ENCODE peak calls at places on chromosomes 7 and 10, in eight cellular contexts. One of them, this sample, is unnamed.

GRCh38 chr7:149844445-149844844 is 6.3 kb downstream of the ZNF862 start:
- DNase-seq in CD4-positive, CD25-positive, alpha-beta regulatory T cell: no peak
- DNase-seq in endothelial cell of umbilical vein: no peak
- DNase-seq in thoracic aorta: no peak
- DNase-seq in neuronal stem cell: no peak
- DNase-seq in small intestine: no peak
- DNase-seq in heart left ventricle: no peak
- DNase-seq in astrocyte: no peak
- DNase-seq in this sample: no peak

GRCh38 chr10:103295391-103296044 is 18.6 kb downstream of the INA start:
- DNase-seq in small intestine: no peak
- DNase-seq in CD4-positive, CD25-positive, alpha-beta regulatory T cell: no peak
- DNase-seq in astrocyte: peak; percentile 86
- DNase-seq in heart left ventricle: no peak
- DNase-seq in neuronal stem cell: no peak
- DNase-seq in endothelial cell of umbilical vein: no peak
- DNase-seq in thoracic aorta: no peak
- DNase-seq in this sample: no peak

GRCh38 chr10:89373916-89374711 is 3.7 kb upstream of the IFIT1B start:
- DNase-seq in thoracic aorta: peak; percentile 73
- DNase-seq in CD4-positive, CD25-positive, alpha-beta regulatory T cell: no peak
- DNase-seq in endothelial cell of umbilical vein: peak; percentile 99
- DNase-seq in heart left ventricle: peak; percentile 90
- DNase-seq in small intestine: peak; percentile 84
- DNase-seq in neuronal stem cell: no peak
- DNase-seq in astrocyte: peak; percentile 96
- DNase-seq in this sample: peak; percentile 87

GRCh38 chr7:48548667-48549066 is 375.7 kb upstream of the CDC14C start:
- DNase-seq in astrocyte: no peak
- DNase-seq in endothelial cell of umbilical vein: no peak
- DNase-seq in CD4-positive, CD25-positive, alpha-beta regulatory T cell: no peak
- DNase-seq in small intestine: no peak
- DNase-seq in heart left ventricle: no peak
- DNase-seq in thoracic aorta: no peak
- DNase-seq in neuronal stem cell: no peak
- DNase-seq in this sample: peak; percentile 43

GRCh38 chr10:85510682-85511081 is 855.9 kb downstream of the GRID1 start:
- DNase-seq in endothelial cell of umbilical vein: no peak
- DNase-seq in heart left ventricle: no peak
- DNase-seq in CD4-positive, CD25-positive, alpha-beta regulatory T cell: no peak
- DNase-seq in small intestine: no peak
- DNase-seq in thoracic aorta: no peak
- DNase-seq in astrocyte: no peak
- DNase-seq in neuronal stem cell: no peak
- DNase-seq in this sample: no peak

GRCh38 chr7:47581821-47582747 is at the start of gene TNS3:
- DNase-seq in endothelial cell of umbilical vein: no peak
- DNase-seq in heart left ventricle: no peak
- DNase-seq in small intestine: peak; percentile 57
- DNase-seq in thoracic aorta: no peak
- DNase-seq in CD4-positive, CD25-positive, alpha-beta regulatory T cell: no peak
- DNase-seq in neuronal stem cell: no peak
- DNase-seq in astrocyte: no peak
- DNase-seq in this sample: no peak

GRCh38 chr7:149838992-149839408 is 825 bp downstream of the ZNF862 start:
- DNase-seq in thoracic aorta: no peak
- DNase-seq in heart left ventricle: no peak
- DNase-seq in small intestine: no peak
- DNase-seq in neuronal stem cell: peak; percentile 12
- DNase-seq in CD4-positive, CD25-positive, alpha-beta regulatory T cell: no peak
- DNase-seq in endothelial cell of umbilical vein: peak; percentile 44
- DNase-seq in astrocyte: peak; percentile 14
- DNase-seq in this sample: no peak

GRCh38 chr10:48533951-48534720 is 70.7 kb downstream of the ARHGAP22 start:
- DNase-seq in CD4-positive, CD25-positive, alpha-beta regulatory T cell: no peak
- DNase-seq in neuronal stem cell: no peak
- DNase-seq in astrocyte: peak; percentile 63
- DNase-seq in endothelial cell of umbilical vein: no peak
- DNase-seq in heart left ventricle: no peak
- DNase-seq in thoracic aorta: no peak
- DNase-seq in small intestine: no peak
- DNase-seq in this sample: no peak

GRCh38 chr7:68256295-68256694 is 1259.7 kb downstream of the TYW1 start:
- DNase-seq in neuronal stem cell: no peak
- DNase-seq in endothelial cell of umbilical vein: no peak
- DNase-seq in astrocyte: no peak
- DNase-seq in heart left ventricle: no peak
- DNase-seq in thoracic aorta: no peak
- DNase-seq in CD4-positive, CD25-positive, alpha-beta regulatory T cell: no peak
- DNase-seq in small intestine: no peak
- DNase-seq in this sample: no peak

GRCh38 chr7:17134786-17135185 is 163.7 kb upstream of the AHR start:
- DNase-seq in small intestine: no peak
- DNase-seq in thoracic aorta: no peak
- DNase-seq in astrocyte: no peak
- DNase-seq in heart left ventricle: no peak
- DNase-seq in CD4-positive, CD25-positive, alpha-beta regulatory T cell: no peak
- DNase-seq in neuronal stem cell: no peak
- DNase-seq in endothelial cell of umbilical vein: no peak
- DNase-seq in this sample: no peak

GRCh38 chr7:123601530-123601929 is at the start of gene ASB15:
- DNase-seq in thoracic aorta: no peak
- DNase-seq in astrocyte: no peak
- DNase-seq in neuronal stem cell: no peak
- DNase-seq in CD4-positive, CD25-positive, alpha-beta regulatory T cell: no peak
- DNase-seq in small intestine: no peak
- DNase-seq in endothelial cell of umbilical vein: no peak
- DNase-seq in heart left ventricle: peak; percentile 50
- DNase-seq in this sample: no peak

GRCh38 chr7:27199820-27200760 is at the start of gene HOXA13:
- DNase-seq in neuronal stem cell: peak; percentile 62
- DNase-seq in CD4-positive, CD25-positive, alpha-beta regulatory T cell: no peak
- DNase-seq in heart left ventricle: no peak
- DNase-seq in small intestine: no peak
- DNase-seq in thoracic aorta: no peak
- DNase-seq in astrocyte: no peak
- DNase-seq in endothelial cell of umbilical vein: no peak
- DNase-seq in this sample: no peak

GRCh38 chr10:72162978-72163377 is 52.8 kb upstream of the ANAPC16 start:
- DNase-seq in astrocyte: peak; percentile 92
- DNase-seq in endothelial cell of umbilical vein: peak; percentile 28
- DNase-seq in heart left ventricle: no peak
- DNase-seq in small intestine: no peak
- DNase-seq in neuronal stem cell: no peak
- DNase-seq in thoracic aorta: no peak
- DNase-seq in CD4-positive, CD25-positive, alpha-beta regulatory T cell: no peak
- DNase-seq in this sample: peak; percentile 70

GRCh38 chr7:113015038-113015645 is 71.5 kb downstream of the GPR85 start:
- DNase-seq in astrocyte: peak; percentile 16
- DNase-seq in CD4-positive, CD25-positive, alpha-beta regulatory T cell: no peak
- DNase-seq in heart left ventricle: no peak
- DNase-seq in endothelial cell of umbilical vein: peak; percentile 34
- DNase-seq in small intestine: peak; percentile 6
- DNase-seq in thoracic aorta: no peak
- DNase-seq in neuronal stem cell: no peak
- DNase-seq in this sample: no peak

GRCh38 chr10:75396861-75397570 is 4.5 kb downstream of the ZNF503 start:
- DNase-seq in heart left ventricle: no peak
- DNase-seq in small intestine: peak; percentile 52
- DNase-seq in astrocyte: no peak
- DNase-seq in neuronal stem cell: peak; percentile 38
- DNase-seq in endothelial cell of umbilical vein: peak; percentile 13
- DNase-seq in CD4-positive, CD25-positive, alpha-beta regulatory T cell: no peak
- DNase-seq in thoracic aorta: no peak
- DNase-seq in this sample: no peak

DNA sequence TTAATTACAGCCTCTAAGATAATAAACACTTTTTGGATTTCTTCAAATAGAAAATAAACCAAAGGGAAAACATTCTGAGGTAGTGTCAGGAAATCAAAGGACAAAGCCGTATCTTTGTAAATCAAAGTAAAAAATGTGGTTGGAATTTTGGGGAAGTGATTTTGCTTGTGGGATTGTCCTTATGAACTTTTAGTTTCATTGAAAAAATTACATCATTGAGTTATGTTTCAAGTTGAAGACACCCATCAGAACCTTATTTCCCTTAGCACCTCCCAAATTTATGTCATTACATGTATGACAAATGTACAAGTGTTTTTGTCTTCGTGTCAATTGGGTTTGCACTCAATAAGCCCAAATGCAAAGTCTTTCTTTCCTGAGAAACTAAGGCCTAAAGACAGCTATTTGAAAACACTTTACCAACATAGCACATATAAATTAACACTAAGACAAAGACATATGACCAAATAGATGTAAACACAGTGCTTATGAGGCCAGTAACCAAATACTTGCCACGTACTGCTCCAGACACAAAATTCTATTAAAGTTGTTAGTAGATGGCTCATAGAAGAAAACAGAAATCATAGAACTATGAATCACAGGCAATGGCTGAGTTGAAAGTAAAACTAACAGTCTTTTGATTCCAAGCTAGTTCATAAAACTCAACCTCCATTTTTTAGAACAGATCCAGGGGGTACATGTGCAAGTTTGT is 26.9 kb upstream of the LAMB4 start:
- DNase-seq in heart left ventricle: no peak
- DNase-seq in astrocyte: no peak
- DNase-seq in endothelial cell of umbilical vein: no peak
- DNase-seq in CD4-positive, CD25-positive, alpha-beta regulatory T cell: no peak
- DNase-seq in small intestine: no peak
- DNase-seq in thoracic aorta: no peak
- DNase-seq in neuronal stem cell: no peak
- DNase-seq in this sample: no peak
- H3K27ac ChIP-seq in heart left ventricle: no peak overlapping the region
- H3K27ac ChIP-seq in astrocyte: no peak overlapping the region
- H3K27ac ChIP-seq in endothelial cell of umbilical vein: no peak overlapping the region
- H3K27ac ChIP-seq in CD4-positive, CD25-positive, alpha-beta regulatory T cell: no peak overlapping the region
- H3K27ac ChIP-seq in small intestine: no peak overlapping the region
- H3K27ac ChIP-seq in thoracic aorta: no peak overlapping the region
- H3K27ac ChIP-seq in neuronal stem cell: no peak overlapping the region
- H3K27ac ChIP-seq in this sample: no peak overlapping the region

DNA sequence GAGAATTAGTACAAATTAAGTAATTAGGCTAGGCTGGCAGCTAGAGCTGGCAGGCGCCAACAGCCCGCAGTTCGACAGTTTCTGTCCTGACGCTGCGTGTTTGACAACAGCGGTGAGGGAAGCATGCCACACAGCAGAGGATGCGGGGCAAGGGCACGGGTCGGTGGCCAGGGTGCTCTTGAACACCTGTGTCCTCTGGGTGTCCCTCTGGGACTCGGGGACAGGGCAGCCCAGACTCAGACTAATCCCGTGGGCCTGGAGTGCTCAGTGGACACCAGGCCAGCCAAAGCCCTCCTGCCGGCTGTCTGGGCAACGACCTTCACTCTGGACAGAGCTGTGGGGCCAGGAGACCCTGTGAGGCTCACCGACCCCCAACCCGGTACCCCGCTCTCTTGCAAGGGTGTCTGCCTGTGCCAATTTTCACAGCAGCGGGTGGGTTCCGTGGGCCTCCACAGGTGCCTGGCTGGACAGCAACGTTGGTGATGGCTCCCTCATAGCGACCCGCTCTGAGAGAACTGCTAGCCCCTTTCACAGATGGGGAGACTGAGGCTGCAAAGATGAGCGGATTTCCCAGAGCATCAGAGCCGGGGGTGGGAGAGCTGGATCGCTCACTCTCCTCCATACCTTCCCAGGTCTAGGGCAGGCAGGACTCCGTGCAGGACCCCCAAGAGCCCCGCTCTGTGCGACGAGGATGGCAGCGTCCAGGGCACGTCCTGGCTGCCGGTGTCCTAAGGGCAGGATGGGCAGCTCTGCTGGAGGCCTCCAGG is 48.5 kb downstream of the FOXL3 start:
- DNase-seq in heart left ventricle: no peak
- DNase-seq in endothelial cell of umbilical vein: no peak
- DNase-seq in CD4-positive, CD25-positive, alpha-beta regulatory T cell: no peak
- DNase-seq in neuronal stem cell: no peak
- DNase-seq in astrocyte: no peak
- DNase-seq in small intestine: no peak
- DNase-seq in thoracic aorta: no peak
- DNase-seq in this sample: no peak
- H3K27ac ChIP-seq in heart left ventricle: no peak overlapping the region
- H3K27ac ChIP-seq in endothelial cell of umbilical vein: no peak overlapping the region
- H3K27ac ChIP-seq in CD4-positive, CD25-positive, alpha-beta regulatory T cell: no peak overlapping the region
- H3K27ac ChIP-seq in neuronal stem cell: no peak overlapping the region
- H3K27ac ChIP-seq in astrocyte: no peak overlapping the region
- H3K27ac ChIP-seq in small intestine: no peak overlapping the region
- H3K27ac ChIP-seq in thoracic aorta: no peak overlapping the region
- H3K27ac ChIP-seq in this sample: no peak overlapping the region

DNA sequence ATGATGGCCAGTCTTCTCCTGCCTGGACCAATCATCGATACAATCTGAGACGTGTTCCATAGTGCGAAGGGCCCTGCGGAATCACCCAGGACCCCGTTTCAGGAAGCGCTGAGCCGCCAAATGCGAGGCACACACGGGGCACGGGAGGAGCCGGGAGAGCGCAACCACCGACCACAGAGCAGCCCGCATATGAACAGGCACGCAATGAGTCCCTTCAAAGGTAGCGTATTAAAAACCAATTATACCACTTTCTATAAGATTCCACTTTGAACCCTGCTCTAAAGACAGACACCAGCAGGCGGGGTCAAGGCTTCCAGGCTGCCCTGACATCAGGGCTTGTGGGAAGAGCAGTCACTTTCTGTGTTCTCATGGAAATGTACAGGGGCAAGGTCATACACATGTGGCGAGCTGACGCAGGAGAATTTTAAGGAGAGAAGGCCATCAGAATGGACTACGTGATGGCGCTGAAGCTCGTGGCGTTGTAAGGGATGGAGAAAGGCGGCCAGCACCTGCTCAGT is 46.1 kb downstream of the AMZ1 start:
- DNase-seq in small intestine: no peak
- DNase-seq in thoracic aorta: no peak
- DNase-seq in heart left ventricle: no peak
- DNase-seq in CD4-positive, CD25-positive, alpha-beta regulatory T cell: no peak
- DNase-seq in astrocyte: no peak
- DNase-seq in neuronal stem cell: no peak
- DNase-seq in endothelial cell of umbilical vein: no peak
- DNase-seq in this sample: no peak
- H3K27ac ChIP-seq in small intestine: no peak overlapping the region
- H3K27ac ChIP-seq in thoracic aorta: no peak overlapping the region
- H3K27ac ChIP-seq in heart left ventricle: peak overlapping the region; percentile 78
- H3K27ac ChIP-seq in CD4-positive, CD25-positive, alpha-beta regulatory T cell: no peak overlapping the region
- H3K27ac ChIP-seq in astrocyte: no peak overlapping the region
- H3K27ac ChIP-seq in neuronal stem cell: no peak overlapping the region
- H3K27ac ChIP-seq in endothelial cell of umbilical vein: peak overlapping the region; percentile 54
- H3K27ac ChIP-seq in this sample: no peak overlapping the region

DNA sequence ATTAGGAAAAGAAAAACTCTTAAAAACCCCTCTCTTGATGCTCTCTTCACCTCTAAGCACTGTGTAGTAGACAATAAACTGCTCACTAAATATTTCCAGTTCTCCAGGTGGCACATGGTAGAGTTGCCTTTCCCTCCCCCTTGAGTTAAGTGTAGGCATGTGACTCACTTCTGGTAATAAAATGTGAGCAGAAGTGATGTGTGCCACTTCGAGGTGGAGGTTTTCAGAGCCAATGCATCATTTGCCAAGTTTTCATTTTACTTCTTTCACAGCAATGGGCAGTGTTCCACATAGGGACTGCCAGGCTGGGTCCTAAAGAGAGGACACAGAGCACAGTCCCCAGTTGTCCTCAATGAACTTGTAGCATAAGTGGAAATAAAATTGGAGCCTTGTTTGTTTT is 131.6 kb upstream of the NPY start:
- DNase-seq in astrocyte: no peak
- DNase-seq in heart left ventricle: no peak
- DNase-seq in endothelial cell of umbilical vein: no peak
- DNase-seq in neuronal stem cell: no peak
- DNase-seq in small intestine: peak; percentile 72
- DNase-seq in CD4-positive, CD25-positive, alpha-beta regulatory T cell: no peak
- DNase-seq in thoracic aorta: no peak
- DNase-seq in this sample: no peak
- H3K27ac ChIP-seq in astrocyte: no peak overlapping the region
- H3K27ac ChIP-seq in heart left ventricle: no peak overlapping the region
- H3K27ac ChIP-seq in endothelial cell of umbilical vein: no peak overlapping the region
- H3K27ac ChIP-seq in neuronal stem cell: no peak overlapping the region
- H3K27ac ChIP-seq in small intestine: no peak overlapping the region
- H3K27ac ChIP-seq in CD4-positive, CD25-positive, alpha-beta regulatory T cell: no peak overlapping the region
- H3K27ac ChIP-seq in thoracic aorta: no peak overlapping the region
- H3K27ac ChIP-seq in this sample: no peak overlapping the region

This sample was measured in epithelial cell of prostate.